ENCODE peak calls at places on chromosomes 7 and 10, in ten cellular contexts. G, A, R, N, L, V, D, W, F and M are unnamed samples.

GRCh38 chr10:118721005-118721876 is 33.5 kb downstream of the CACUL1 start:
- DNase-seq in G (no peak), A (peak), R (peak), N (peak), L (peak), V (peak), D (peak), W (peak), F (peak), M (peak)

GRCh38 chr10:29634764-29635625 is at the start of gene SVIL:
- DNase-seq in G (no peak), A (no peak), R (no peak), N (no peak), L (peak), V (peak), D (peak), W (peak), F (peak), M (no peak)

GRCh38 chr10:43712821-43713584 is 64.3 kb upstream of the ZNF32 start:
- DNase-seq in G (no peak), A (no peak), R (no peak), N (no peak), L (no peak), V (no peak), D (no peak), W (no peak), F (no peak), M (no peak)

GRCh38 chr10:79069325-79070090 is 742 bp downstream of the ZMIZ1 start:
- DNase-seq in G (peak), A (no peak), R (no peak), N (peak), L (no peak), V (no peak), D (peak), W (peak), F (peak), M (no peak)

GRCh38 chr10:86655173-86655540 is 810 bp downstream of the OPN4 start:
- DNase-seq in G (peak), A (no peak), R (no peak), N (no peak), L (no peak), V (no peak), D (no peak), W (no peak), F (no peak), M (no peak)

GRCh38 chr10:77840636-77841035 is 85.9 kb downstream of the DLG5 start:
- DNase-seq in G (no peak), A (no peak), R (no peak), N (no peak), L (no peak), V (no peak), D (no peak), W (no peak), F (no peak), M (no peak)

GRCh38 chr7:74267756-74268565 is 13.8 kb upstream of the RFC2 start:
- DNase-seq in G (no peak), A (no peak), R (no peak), N (no peak), L (no peak), V (no peak), D (no peak), W (peak), F (no peak), M (no peak)

GRCh38 chr10:73889014-73889413 is 14.7 kb upstream of the CAMK2G start:
- DNase-seq in G (no peak), A (peak), R (no peak), N (no peak), L (peak), V (peak), D (peak), W (peak), F (no peak), M (no peak)

GRCh38 chr10:93915603-93916002 is 21.8 kb downstream of the SLC35G1 start:
- DNase-seq in G (no peak), A (no peak), R (no peak), N (no peak), L (no peak), V (no peak), D (no peak), W (no peak), F (no peak), M (no peak)

GRCh38 chr7:140607441-140607989 is 33.1 kb downstream of the DENND2A start:
- DNase-seq in G (no peak), A (peak), R (no peak), N (no peak), L (peak), V (peak), D (peak), W (peak), F (peak), M (no peak)